ENCODE peak calls at places on chromosomes 12 and 14, in seven cellular contexts. F is stimulated activated CD8-positive, alpha-beta memory T cell treated with anti-CD3 and anti-CD28 coated beads, Interleukin-12 subunit alpha, Interleukin-12 subunit beta, amount 100 ng/mL, for 4 hours; N is T follicular helper cell; T is NCI-H1417; X is bronchial epithelial cell; M is NCI-H2081; A is transverse colon. D is an unnamed sample.

GRCh38 chr14:61458766-61459165 is 137.4 kb downstream of the PRKCH start:
- DNase-seq in M (no peak), A (no peak), X (no peak), F (no peak), T (no peak), N (no peak), D (no peak)

GRCh38 chr12:13887774-13888388 is 93.5 kb downstream of the GRIN2B start:
- DNase-seq in T (no peak), M (no peak), X (no peak), A (peak), F (no peak), N (no peak), D (no peak)

GRCh38 chr14:35332517-35333346 is 40.5 kb downstream of the PSMA6 start:
- DNase-seq in A (peak), M (no peak), N (no peak), F (no peak), X (peak), T (peak), D (peak)

GRCh38 chr14:72040528-72040927 is 108.3 kb downstream of the RGS6 start:
- DNase-seq in T (no peak), F (no peak), N (no peak), X (no peak), A (no peak), M (no peak), D (no peak)

GRCh38 chr12:21026302-21026701 is 104.7 kb upstream of the SLCO1B1 start:
- DNase-seq in F (no peak), N (no peak), M (peak), A (no peak), T (peak), X (peak), D (peak)

GRCh38 chr14:68449565-68450295 is 343.1 kb downstream of the ZFP36L1 start:
- DNase-seq in T (no peak), F (no peak), M (no peak), X (no peak), N (no peak), A (no peak), D (peak)

GRCh38 chr12:11807453-11807852 is 158.0 kb downstream of the ETV6 start:
- DNase-seq in T (peak), N (no peak), M (peak), F (no peak), A (no peak), X (peak), D (peak)

GRCh38 chr14:96086032-96086431 is 46.9 kb downstream of the C14orf132 start:
- DNase-seq in X (peak), A (no peak), F (no peak), N (no peak), M (no peak), T (peak), D (no peak)

GRCh38 chr14:93936926-93937325 is 9.8 kb downstream of the FAM181A start:
- DNase-seq in A (no peak), X (no peak), N (no peak), F (no peak), T (no peak), M (no peak), D (no peak)

GRCh38 chr14:101017806-101018560 is 114.5 kb upstream of the RTL1 start:
- DNase-seq in N (no peak), F (no peak), X (no peak), M (no peak), A (peak), T (no peak), D (no peak)

GRCh38 chr12:96623155-96623554 is 133.8 kb downstream of the CFAP54 start:
- DNase-seq in F (no peak), T (no peak), M (no peak), N (no peak), A (no peak), X (no peak), D (no peak)

GRCh38 chr14:20262642-20263128 is 23.6 kb downstream of the OR11H4 start:
- DNase-seq in M (no peak), F (no peak), X (peak), T (no peak), N (no peak), A (no peak), D (peak)

GRCh38 chr12:9348906-9349518 is 140.8 kb upstream of the PZP start:
- DNase-seq in T (no peak), F (no peak), A (no peak), X (no peak), M (no peak), N (no peak), D (no peak)

GRCh38 chr12:116955382-116956021 is 44.8 kb downstream of the FBXW8 start:
- DNase-seq in A (peak), T (peak), X (peak), N (no peak), F (no peak), M (no peak), D (peak)

GRCh38 chr12:110436231-110436630 is 13.9 kb downstream of the ARPC3 start:
- DNase-seq in A (no peak), X (peak), T (no peak), N (no peak), F (no peak), M (no peak), D (no peak)

GRCh38 chr12:63916561-63917476 is 72.3 kb downstream of the SRGAP1 start:
- DNase-seq in N (no peak), F (no peak), X (peak), A (no peak), M (no peak), T (no peak), D (peak)

GRCh38 chr14:100333867-100334266 is 10.7 kb downstream of the SLC25A47 start:
- DNase-seq in M (no peak), T (no peak), X (no peak), F (no peak), A (no peak), N (no peak), D (no peak)

GRCh38 chr12:76313289-76313688 is 34.9 kb downstream of the BBS10 start:
- DNase-seq in X (no peak), F (no peak), N (no peak), T (no peak), M (no peak), A (no peak), D (peak)

GRCh38 chr12:9867531-9867930 is 1.6 kb downstream of the CLEC2B start:
- DNase-seq in M (no peak), X (no peak), A (no peak), N (no peak), T (no peak), F (no peak), D (no peak)

GRCh38 chr14:73686901-73687300 is 27.3 kb downstream of the PNMA1 start:
- DNase-seq in X (no peak), M (no peak), F (no peak), A (no peak), N (no peak), T (no peak), D (no peak)

GRCh38 chr14:37343307-37344094 is 145.8 kb downstream of the MIPOL1 start:
- DNase-seq in A (no peak), N (no peak), M (no peak), F (no peak), X (no peak), T (no peak), D (no peak)

GRCh38 chr12:81800298-81801148 is 41.4 kb upstream of the PPFIA2 start:
- DNase-seq in A (no peak), N (no peak), M (no peak), X (peak), T (no peak), F (no peak), D (peak)

GRCh38 chr14:81062816-81063215 is 107.4 kb downstream of the TSHR start:
- DNase-seq in F (no peak), M (no peak), A (no peak), X (no peak), T (peak), N (no peak), D (peak)

GRCh38 chr12:54891717-54892478 is 37.6 kb downstream of the MUCL1 start:
- DNase-seq in X (peak), M (peak), A (peak), T (peak), N (no peak), F (no peak), D (peak)

GRCh38 chr12:108852674-108853073 is 4.7 kb downstream of the SSH1 start:
- DNase-seq in N (no peak), X (peak), F (no peak), A (no peak), M (no peak), T (no peak), D (no peak)

GRCh38 chr12:41684997-41685396 is 459.7 kb downstream of the GXYLT1 start:
- DNase-seq in A (no peak), X (no peak), T (peak), N (no peak), M (peak), F (no peak), D (no peak)

GRCh38 chr12:57591567-57592325 is 754 bp downstream of the PIP4K2C start:
- DNase-seq in M (no peak), F (no peak), X (peak), T (peak), N (no peak), A (peak), D (peak)

GRCh38 chr14:57066887-57067513 is 201.7 kb downstream of the EXOC5 start:
- DNase-seq in N (no peak), T (peak), F (no peak), X (peak), A (peak), M (peak), D (peak)

GRCh38 chr14:75299064-75299463 is 20.4 kb downstream of the FOS start:
- DNase-seq in N (no peak), F (no peak), X (peak), A (peak), M (no peak), T (no peak), D (no peak)

GRCh38 chr12:47824198-47824597 is 4.5 kb upstream of the HDAC7 start:
- DNase-seq in X (no peak), T (no peak), M (no peak), F (no peak), N (no peak), A (no peak), D (no peak)

GRCh38 chr14:74202113-74202512 is 37.1 kb upstream of the VSX2 start:
- DNase-seq in M (no peak), N (no peak), T (no peak), F (no peak), X (no peak), A (no peak), D (no peak)

GRCh38 chr12:44697489-44697888 is 178.6 kb downstream of the NELL2 start:
- DNase-seq in F (no peak), X (no peak), M (no peak), A (no peak), N (no peak), T (no peak), D (no peak)

GRCh38 chr12:45912774-45913173 is 77.6 kb downstream of the SCAF11 start:
- DNase-seq in T (peak), X (no peak), A (no peak), F (no peak), M (peak), N (no peak), D (peak)

GRCh38 chr12:70648191-70648590 is 11.0 kb upstream of the PTPRB start:
- DNase-seq in X (no peak), F (no peak), M (no peak), T (no peak), N (no peak), A (no peak), D (no peak)

GRCh38 chr12:109621271-109621671 is 47.7 kb downstream of the MVK start:
- DNase-seq in X (peak), F (no peak), M (peak), T (no peak), N (no peak), A (no peak), D (peak)